ENCODE peak calls at places on chromosomes 2 and 18, in five cellular contexts. U is esophagus squamous epithelium, V is right atrium auricular region, T is gastrocnemius medialis, R is prostate gland. X is an unnamed sample.

GRCh38 chr18:76467371-76468190 is 27.5 kb downstream of the ZNF516 start:
- DNase-seq in U (no peak), T (no peak), V (peak; percentile 60), R (no peak), X (peak; percentile 87)

GRCh38 chr2:39697480-39697879 is 31.8 kb downstream of the TMEM178A start:
- DNase-seq in T (peak; percentile 19), V (no peak), R (no peak), U (no peak), X (no peak)

GRCh38 chr2:239721531-239721930 is 303.6 kb downstream of the NDUFA10 start:
- DNase-seq in T (no peak), U (no peak), V (no peak), R (no peak), X (no peak)

GRCh38 chr2:226114436-226114835 is 685.2 kb downstream of the IRS1 start:
- DNase-seq in R (no peak), U (no peak), T (no peak), V (no peak), X (no peak)

GRCh38 chr2:158459161-158460003 is 2.6 kb downstream of the PKP4 start:
- DNase-seq in V (no peak), T (no peak), U (no peak), R (no peak), X (no peak)

GRCh38 chr2:152425765-152426710 is 91.1 kb downstream of the FMNL2 start:
- DNase-seq in U (no peak), V (no peak), R (no peak), T (no peak), X (no peak)

GRCh38 chr2:237702439-237703397 is 75.3 kb downstream of the LRRFIP1 start:
- DNase-seq in U (no peak), V (no peak), R (no peak), T (no peak), X (no peak)

GRCh38 chr2:99900589-99900988 is 241.8 kb downstream of the AFF3 start:
- DNase-seq in R (no peak), T (peak; percentile 13), U (no peak), V (no peak), X (no peak)

GRCh38 chr18:48640566-48641270 is 101.9 kb downstream of the CTIF start:
- DNase-seq in V (no peak), T (no peak), U (no peak), R (no peak), X (no peak)

GRCh38 chr2:127991742-127992141 is 36.1 kb downstream of the SAP130 start:
- DNase-seq in R (no peak), U (no peak), V (no peak), T (no peak), X (no peak)

GRCh38 chr2:220396287-220396686 is 768.9 kb downstream of the SLC4A3 start:
- DNase-seq in V (no peak), R (no peak), T (no peak), U (no peak), X (no peak)

GRCh38 chr2:101995019-101995418 is 3.3 kb downstream of the IL1R2 start:
- DNase-seq in R (no peak), U (no peak), V (no peak), T (no peak), X (no peak)

GRCh38 chr2:101993772-101994171 is 2.0 kb downstream of the IL1R2 start:
- DNase-seq in T (no peak), V (no peak), R (no peak), U (no peak), X (no peak)

GRCh38 chr2:101988541-101988940 is 3.2 kb upstream of the IL1R2 start:
- DNase-seq in T (no peak), R (no peak), U (no peak), V (no peak), X (no peak)

GRCh38 chr2:101989740-101990460 is 1.9 kb upstream of the IL1R2 start:
- DNase-seq in T (no peak), R (no peak), U (no peak), V (no peak), X (no peak)

GRCh38 chr2:101991731-101992145 is at the start of gene IL1R2:
- DNase-seq in V (no peak), R (peak; percentile 50), U (no peak), T (peak; percentile 41), X (no peak)
- TF ChIP-seq CTCF in V (no peak), R (no peak), U (no peak), T (no peak), X (no peak)

GRCh38 chr2:201114846-201115245 is 1.1 kb upstream of the CFLAR start:
- DNase-seq in V (no peak), T (no peak), R (no peak), U (no peak), X (no peak)
- H3K4me1 ChIP-seq in V (peaks cover 7% of the 10 kb centered on the region), T (peaks cover 14% of the 10 kb centered on the region), R (no peaks in the 10 kb centered on the region), U (no peaks in the 10 kb centered on the region), X (peaks cover 10% of the 10 kb centered on the region)

DNA sequence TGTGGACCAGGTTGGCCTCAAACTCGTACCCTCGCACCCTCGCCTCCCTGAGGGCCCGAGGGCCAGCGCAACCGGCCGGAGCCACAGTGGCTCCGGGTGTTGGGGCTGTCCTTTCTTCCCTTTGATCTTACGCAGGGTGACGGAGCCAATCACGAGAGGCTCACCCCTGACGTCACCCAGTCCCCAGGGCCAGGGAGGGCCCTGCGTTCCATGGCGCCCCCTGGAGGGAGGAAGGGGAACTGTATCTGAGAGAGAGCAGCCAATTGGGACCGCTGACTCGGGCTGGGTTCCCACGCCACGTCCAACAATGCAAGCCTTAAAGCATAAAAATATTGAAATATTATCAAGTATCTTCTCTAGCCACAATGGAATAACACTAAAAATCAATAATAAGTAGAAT is 432.8 kb upstream of the LRRTM4 start:
- DNase-seq in V (no peak), U (no peak), T (no peak), R (no peak), X (peak; percentile 64)
- TF ChIP-seq CTCF in V (no peak), U (no peak), T (no peak), R (no peak), X (no peak)

GRCh38 chr2:113869253-113869652 is 20.6 kb upstream of the ACTR3 start:
- DNase-seq in R (no peak), T (no peak), V (no peak), U (no peak), X (no peak)
- H3K4me1 ChIP-seq in R (no peaks in the 10 kb centered on the region), T (no peaks in the 10 kb centered on the region), V (no peaks in the 10 kb centered on the region), U (no peaks in the 10 kb centered on the region), X (no peaks in the 10 kb centered on the region)

DNA sequence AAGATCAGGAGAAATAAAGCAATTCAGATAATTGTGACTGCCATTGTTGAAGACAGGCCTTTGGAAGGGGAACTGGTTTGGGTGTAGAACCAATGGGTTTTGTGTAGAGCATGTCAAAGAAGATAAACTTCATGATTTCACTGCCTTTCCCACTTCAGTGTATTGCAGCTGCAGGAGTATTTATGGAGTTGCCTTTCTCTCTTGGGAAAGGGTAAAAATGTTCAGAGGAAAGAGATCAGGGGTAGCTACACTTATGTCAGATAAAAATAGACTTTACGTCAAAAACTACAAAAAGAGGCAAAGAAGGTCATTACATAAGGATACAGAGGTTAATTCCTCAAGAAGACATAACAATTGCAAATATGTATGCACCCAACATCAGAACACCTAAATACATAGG is 249.4 kb downstream of the PLCL1 start:
- DNase-seq in T (no peak), V (no peak), U (no peak), R (no peak), X (no peak)
- TF ChIP-seq CTCF in T (no peak), V (no peak), U (no peak), R (no peak), X (no peak)

DNA sequence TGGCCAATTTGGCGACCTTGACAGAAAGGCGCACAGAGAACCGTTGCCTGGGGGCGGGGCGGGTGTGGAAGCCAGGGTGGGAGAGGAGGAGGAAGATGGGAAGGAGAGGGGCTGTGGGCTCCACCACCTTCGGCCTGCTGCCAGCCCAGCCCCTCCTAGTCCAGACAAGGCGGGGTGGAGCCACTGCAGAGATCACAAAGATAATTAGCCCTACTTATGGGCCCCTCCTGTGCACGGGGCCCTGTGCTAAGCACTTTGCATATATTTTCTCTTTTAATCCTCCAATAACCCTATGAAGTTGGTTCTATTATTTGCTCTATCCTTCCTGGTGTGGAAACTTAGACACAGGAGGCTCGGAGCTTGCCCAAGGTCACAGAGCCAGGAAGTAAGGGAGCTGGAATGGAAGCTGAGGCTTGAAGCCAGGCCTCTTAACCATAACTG is 13.7 kb upstream of the ECEL1 start:
- DNase-seq in V (no peak), R (no peak), U (no peak), T (no peak), X (peak; percentile 43)
- H3K4me1 ChIP-seq in V (peaks cover 23% of the 10 kb centered on the region), R (no peaks in the 10 kb centered on the region), U (peaks cover 10% of the 10 kb centered on the region), T (peaks cover 10% of the 10 kb centered on the region), X (peaks cover 22% of the 10 kb centered on the region)

GRCh38 chr18:52348209-52348608 is 8.2 kb downstream of the DCC start:
- DNase-seq in R (no peak), T (no peak), V (no peak), U (no peak), X (no peak)
- TF ChIP-seq CTCF in R (no peak), T (no peak), V (peak; percentile 13), U (no peak), X (no peak)

GRCh38 chr2:28871620-28872019 is 1.5 kb upstream of the TRMT61B start:
- DNase-seq in R (no peak), V (no peak), T (no peak), U (no peak), X (no peak)

GRCh38 chr2:28870146-28870891 is at the start of gene TRMT61B:
- DNase-seq in R (peak; percentile 93), T (peak; percentile 95), V (peak; percentile 94), U (peak; percentile 85), X (peak; percentile 97)

GRCh38 chr2:28869494-28870145 is 489 bp downstream of the TRMT61B start:
- DNase-seq in T (no peak), V (no peak), R (peak; percentile 7), U (no peak), X (no peak)

DNA sequence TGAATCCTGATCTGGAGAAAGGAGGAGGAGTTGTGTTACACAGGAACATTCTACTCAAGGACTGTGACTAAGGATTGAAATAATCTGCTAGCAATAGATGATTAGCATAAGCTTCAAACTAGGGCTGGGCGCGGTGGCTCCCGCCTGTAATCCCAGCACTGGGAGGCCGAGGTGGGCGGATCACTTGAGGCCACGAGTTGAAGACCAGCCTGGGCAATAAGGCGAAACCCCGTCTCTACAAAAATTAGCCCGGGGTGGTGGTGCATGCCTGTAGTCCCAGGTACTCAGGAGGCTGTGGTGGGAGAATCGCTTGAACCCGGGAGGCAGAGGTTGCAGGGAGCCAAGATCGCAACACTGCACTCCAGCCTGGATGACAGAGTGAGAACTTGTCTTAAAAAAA is 1.5 kb downstream of the TRMT61B start:
- DNase-seq in T (no peak), V (no peak), U (no peak), R (no peak), X (no peak)
- H3K4me1 ChIP-seq in T (peaks cover 33% of the 10 kb centered on the region), V (peaks cover 28% of the 10 kb centered on the region), U (peaks cover 12% of the 10 kb centered on the region), R (peaks cover 5% of the 10 kb centered on the region), X (peaks cover 7% of the 10 kb centered on the region)